ENCODE peak calls at places on chromosome 12, in seven cellular contexts. P, O, K, A, M, G and Q are unnamed samples.

GRCh38 chr12:92745874-92746553 is 43.2 kb downstream of the PLEKHG7 start:
- DNase-seq in P (peak), O (no peak), K (peak), A (peak), M (peak), G (peak), Q (no peak)

GRCh38 chr12:106584104-106585064 is 1.6 kb downstream of the RFX4 start:
- DNase-seq in P (no peak), O (no peak), K (no peak), A (no peak), M (no peak), G (no peak), Q (no peak)

GRCh38 chr12:13234045-13234641 is 37.6 kb downstream of the EMP1 start:
- DNase-seq in P (no peak), O (peak), K (peak), A (no peak), M (peak), G (no peak), Q (no peak)

GRCh38 chr12:100574262-100575074 is 984 bp downstream of the GAS2L3 start:
- DNase-seq in P (no peak), O (no peak), K (peak), A (no peak), M (peak), G (no peak), Q (no peak)

GRCh38 chr12:119090865-119091264 is 87.9 kb upstream of the HSPB8 start:
- DNase-seq in P (no peak), O (no peak), K (no peak), A (no peak), M (no peak), G (no peak), Q (no peak)

GRCh38 chr12:26465419-26466097 is 270.2 kb downstream of the SSPN start:
- DNase-seq in P (no peak), O (no peak), K (no peak), A (no peak), M (no peak), G (no peak), Q (no peak)

GRCh38 chr12:128801879-128802391 is 21.8 kb downstream of the SLC15A4 start:
- DNase-seq in P (no peak), O (no peak), K (peak), A (no peak), M (peak), G (no peak), Q (no peak)

GRCh38 chr12:26122681-26123481 is 2.0 kb downstream of the BHLHE41 start:
- DNase-seq in P (peak), O (peak), K (peak), A (peak), M (peak), G (no peak), Q (no peak)

GRCh38 chr12:105910030-105910429 is 228.7 kb downstream of the NUAK1 start:
- DNase-seq in P (no peak), O (no peak), K (peak), A (no peak), M (peak), G (no peak), Q (no peak)

GRCh38 chr12:3527181-3527580 is 36.2 kb downstream of the PRMT8 start:
- DNase-seq in P (no peak), O (no peak), K (peak), A (no peak), M (peak), G (no peak), Q (no peak)

GRCh38 chr12:48028541-48029400 is 24.5 kb upstream of the COL2A1 start:
- DNase-seq in P (no peak), O (no peak), K (no peak), A (no peak), M (no peak), G (no peak), Q (no peak)

GRCh38 chr12:118850244-118850825 is 131.0 kb upstream of the SRRM4 start:
- DNase-seq in P (no peak), O (peak), K (peak), A (no peak), M (no peak), G (no peak), Q (peak)

GRCh38 chr12:52278530-52278929 is 4.1 kb downstream of the KRT86 start:
- DNase-seq in P (no peak), O (no peak), K (no peak), A (no peak), M (no peak), G (no peak), Q (no peak)
- H3K4me3 ChIP-seq in P (no peak), O (no peak), K (peak), A (peak), M (peak), G (peak), Q (no peak)

GRCh38 chr12:130014485-130014807 is 110.6 kb upstream of the TMEM132D start:
- DNase-seq in P (no peak), O (no peak), K (no peak), A (no peak), M (no peak), G (no peak), Q (no peak)
- TF ChIP-seq CTCF in P (no peak), O (no peak), K (no peak), A (no peak), M (no peak), G (no peak), Q (no peak)

DNA sequence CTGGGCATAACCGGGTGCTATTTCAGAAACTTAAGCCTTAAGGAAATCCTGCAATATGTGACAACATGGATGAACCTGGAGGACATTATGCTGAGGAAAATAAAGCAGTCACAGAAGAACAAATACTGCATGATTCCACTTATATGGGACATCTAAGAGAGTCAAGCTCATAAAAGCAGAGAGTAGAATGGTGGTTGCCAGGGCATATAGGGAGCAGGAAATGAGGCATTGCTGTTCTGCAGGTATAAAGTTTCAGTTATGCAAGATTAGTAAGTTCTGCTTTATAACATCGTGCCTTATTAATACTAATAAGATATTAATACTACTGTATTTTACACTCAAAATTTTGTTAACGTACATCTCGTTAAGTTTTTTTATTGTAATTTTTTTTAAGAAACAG is 124.2 kb upstream of the ATF1 start:
- DNase-seq in P (no peak), O (no peak), K (peak), A (no peak), M (peak), G (no peak), Q (no peak)
- H3K4me3 ChIP-seq in P (no peak), O (no peak), K (no peak), A (no peak), M (no peak), G (no peak), Q (no peak)

GRCh38 chr12:68237068-68237467 is 11.5 kb upstream of the IL26 start:
- DNase-seq in P (no peak), O (no peak), K (no peak), A (no peak), M (no peak), G (no peak), Q (no peak)
- TF ChIP-seq CTCF in P (no peak), O (no peak), K (no peak), A (no peak), M (no peak), G (peak), Q (no peak)

GRCh38 chr12:19440019-19440858 is 947 bp downstream of the AEBP2 start:
- DNase-seq in P (peak), O (peak), K (peak), A (peak), M (peak), G (no peak), Q (peak)

GRCh38 chr12:19440916-19441315 is 1.6 kb downstream of the AEBP2 start:
- DNase-seq in P (no peak), O (no peak), K (no peak), A (no peak), M (no peak), G (no peak), Q (no peak)

GRCh38 chr12:19443585-19443984 is 4.3 kb downstream of the AEBP2 start:
- DNase-seq in P (no peak), O (no peak), K (no peak), A (no peak), M (no peak), G (no peak), Q (no peak)

GRCh38 chr12:19447386-19447785 is 8.1 kb downstream of the AEBP2 start:
- DNase-seq in P (no peak), O (no peak), K (no peak), A (no peak), M (no peak), G (no peak), Q (no peak)

DNA sequence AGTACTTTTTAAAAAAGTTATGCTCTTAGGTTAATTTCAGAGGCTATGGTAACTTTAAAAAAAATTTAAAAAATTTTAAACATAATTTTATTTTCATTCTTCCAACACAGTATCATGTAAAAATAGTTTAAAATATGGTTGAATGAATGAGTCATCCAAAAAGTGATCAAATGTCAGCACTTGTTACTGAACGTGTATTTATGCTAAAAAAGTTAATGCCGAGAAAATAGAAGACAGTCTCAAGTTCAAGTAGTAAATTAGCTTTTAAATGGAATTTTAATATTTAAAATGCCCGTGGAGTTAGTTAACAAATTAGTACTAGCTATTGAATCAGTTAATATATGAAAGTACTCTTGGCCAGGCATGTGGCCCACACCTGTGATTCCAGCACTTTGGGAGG is 4.8 kb downstream of the AEBP2 start:
- DNase-seq in P (no peak), O (no peak), K (no peak), A (no peak), M (no peak), G (no peak), Q (no peak)
- H3K4me3 ChIP-seq in P (no peak), O (no peak), K (peak), A (peak), M (no peak), G (no peak), Q (no peak)